ENCODE peak calls at places on chromosomes 2 and 18, in six cellular contexts. One of them, this sample, is unnamed.

GRCh38 chr2:100877555-100877954 is 57.6 kb downstream of the NPAS2 start:
- DNase-seq in OCI-LY7: no peak
- DNase-seq in neuronal stem cell: no peak
- DNase-seq in IMR-90: peak; percentile 63
- DNase-seq in endothelial cell of umbilical vein: peak; percentile 48
- DNase-seq in GM12878: no peak
- DNase-seq in this sample: peak; percentile 47

GRCh38 chr2:205139822-205140612 is 542.3 kb upstream of the NRP2 start:
- DNase-seq in OCI-LY7: no peak
- DNase-seq in IMR-90: no peak
- DNase-seq in neuronal stem cell: peak; percentile 3
- DNase-seq in GM12878: no peak
- DNase-seq in endothelial cell of umbilical vein: peak; percentile 99
- DNase-seq in this sample: no peak

GRCh38 chr18:57630759-57631660 is 9.4 kb upstream of the NARS1 start:
- DNase-seq in endothelial cell of umbilical vein: no peak
- DNase-seq in OCI-LY7: peak; percentile 76
- DNase-seq in GM12878: peak; percentile 44
- DNase-seq in IMR-90: no peak
- DNase-seq in neuronal stem cell: no peak
- DNase-seq in this sample: peak; percentile 18

GRCh38 chr2:179478771-179479170 is 214.1 kb upstream of the SESTD1 start:
- DNase-seq in OCI-LY7: no peak
- DNase-seq in GM12878: no peak
- DNase-seq in endothelial cell of umbilical vein: peak; percentile 12
- DNase-seq in IMR-90: no peak
- DNase-seq in neuronal stem cell: no peak
- DNase-seq in this sample: no peak

GRCh38 chr2:236166781-236167296 is 1.3 kb downstream of the GBX2 start:
- DNase-seq in endothelial cell of umbilical vein: peak; percentile 27
- DNase-seq in IMR-90: no peak
- DNase-seq in GM12878: no peak
- DNase-seq in neuronal stem cell: no peak
- DNase-seq in OCI-LY7: no peak
- DNase-seq in this sample: no peak

GRCh38 chr2:74850816-74851566 is 17.1 kb downstream of the HK2 start:
- DNase-seq in IMR-90: peak; percentile 59
- DNase-seq in endothelial cell of umbilical vein: no peak
- DNase-seq in neuronal stem cell: no peak
- DNase-seq in GM12878: no peak
- DNase-seq in OCI-LY7: no peak
- DNase-seq in this sample: peak; percentile 81

GRCh38 chr18:7568426-7568825 is 1.3 kb downstream of the PTPRM start:
- DNase-seq in endothelial cell of umbilical vein: peak; percentile 42
- DNase-seq in OCI-LY7: no peak
- DNase-seq in IMR-90: peak; percentile 20
- DNase-seq in GM12878: no peak
- DNase-seq in neuronal stem cell: no peak
- DNase-seq in this sample: peak; percentile 25

GRCh38 chr2:9360701-9361100 is 62.6 kb downstream of the ITGB1BP1 start:
- DNase-seq in OCI-LY7: no peak
- DNase-seq in GM12878: no peak
- DNase-seq in IMR-90: no peak
- DNase-seq in neuronal stem cell: no peak
- DNase-seq in endothelial cell of umbilical vein: no peak
- DNase-seq in this sample: no peak

GRCh38 chr2:24871852-24872323 is 48.1 kb downstream of the ADCY3 start:
- DNase-seq in neuronal stem cell: no peak
- DNase-seq in GM12878: no peak
- DNase-seq in OCI-LY7: no peak
- DNase-seq in endothelial cell of umbilical vein: no peak
- DNase-seq in IMR-90: peak; percentile 54
- DNase-seq in this sample: no peak

GRCh38 chr2:172279843-172280242 is 147.5 kb upstream of the ITGA6 start:
- DNase-seq in GM12878: no peak
- DNase-seq in endothelial cell of umbilical vein: no peak
- DNase-seq in IMR-90: no peak
- DNase-seq in OCI-LY7: no peak
- DNase-seq in neuronal stem cell: no peak
- DNase-seq in this sample: no peak

GRCh38 chr2:109005686-109006204 is 16.7 kb upstream of the EDAR start:
- DNase-seq in OCI-LY7: no peak
- DNase-seq in endothelial cell of umbilical vein: no peak
- DNase-seq in IMR-90: no peak
- DNase-seq in neuronal stem cell: no peak
- DNase-seq in GM12878: no peak
- DNase-seq in this sample: peak; percentile 46

GRCh38 chr2:225773143-225773542 is 373.6 kb downstream of the NYAP2 start:
- DNase-seq in endothelial cell of umbilical vein: no peak
- DNase-seq in neuronal stem cell: no peak
- DNase-seq in IMR-90: no peak
- DNase-seq in GM12878: no peak
- DNase-seq in OCI-LY7: no peak
- DNase-seq in this sample: no peak

DNA sequence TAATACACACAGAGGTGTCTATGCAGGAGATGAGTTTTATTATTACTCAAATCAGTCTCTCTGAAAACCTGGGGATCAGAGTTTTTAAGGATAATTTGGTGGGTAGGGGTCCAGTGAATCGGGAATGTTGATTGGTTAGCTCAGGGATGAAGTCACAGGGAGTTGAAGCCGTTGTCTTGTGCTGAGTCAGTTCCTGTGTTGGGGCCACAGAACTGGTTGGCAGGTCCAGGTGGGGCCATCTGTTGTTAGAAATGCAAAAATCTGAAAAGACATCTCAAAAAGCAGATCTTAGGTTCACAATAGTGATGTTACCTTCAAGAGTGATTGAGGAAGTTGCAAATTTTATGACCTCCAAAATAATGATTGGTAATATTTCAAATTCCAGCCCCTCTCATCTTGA is 86.9 kb downstream of the VSNL1 start:
- DNase-seq in GM12878: no peak
- DNase-seq in endothelial cell of umbilical vein: no peak
- DNase-seq in OCI-LY7: no peak
- DNase-seq in IMR-90: no peak
- DNase-seq in neuronal stem cell: no peak
- DNase-seq in this sample: no peak
- H3K4me2 ChIP-seq in GM12878: no peak overlapping the region
- H3K4me2 ChIP-seq in endothelial cell of umbilical vein: no peak overlapping the region
- H3K4me2 ChIP-seq in OCI-LY7: no peak overlapping the region
- H3K4me2 ChIP-seq in IMR-90: no peak overlapping the region
- H3K4me2 ChIP-seq in neuronal stem cell: no peak overlapping the region
- H3K4me2 ChIP-seq in this sample: peak overlapping the region; percentile 38

GRCh38 chr2:57371186-57371585 is 675.4 kb upstream of the VRK2 start:
- DNase-seq in endothelial cell of umbilical vein: no peak
- DNase-seq in neuronal stem cell: no peak
- DNase-seq in IMR-90: no peak
- DNase-seq in GM12878: no peak
- DNase-seq in OCI-LY7: no peak
- DNase-seq in this sample: peak; percentile 1
- H3K4me2 ChIP-seq in endothelial cell of umbilical vein: no peak overlapping the region
- H3K4me2 ChIP-seq in neuronal stem cell: no peak overlapping the region
- H3K4me2 ChIP-seq in IMR-90: no peak overlapping the region
- H3K4me2 ChIP-seq in GM12878: no peak overlapping the region
- H3K4me2 ChIP-seq in OCI-LY7: no peak overlapping the region
- H3K4me2 ChIP-seq in this sample: no peak overlapping the region

DNA sequence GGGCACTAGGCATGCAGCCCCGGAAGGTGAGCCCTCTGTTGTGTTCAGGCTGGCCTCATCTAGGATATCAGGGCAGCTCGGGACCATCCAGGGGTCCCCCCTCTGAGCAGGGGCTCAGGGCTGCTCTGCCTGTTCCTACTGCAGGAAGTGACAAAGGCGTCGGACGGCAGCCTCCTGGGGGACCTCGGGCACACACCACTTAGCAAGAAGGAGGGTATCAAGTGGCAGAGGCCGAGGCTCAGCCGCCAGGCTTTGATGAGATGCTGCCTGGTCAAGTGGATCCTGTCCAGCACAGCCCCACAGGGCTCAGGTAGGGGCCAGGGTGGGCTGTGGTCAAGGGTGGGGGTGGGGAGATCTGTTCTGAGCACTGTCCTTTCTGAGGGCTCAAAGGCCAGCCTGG is 13.1 kb downstream of the KCNIP3 start:
- DNase-seq in IMR-90: no peak
- DNase-seq in neuronal stem cell: no peak
- DNase-seq in OCI-LY7: no peak
- DNase-seq in GM12878: no peak
- DNase-seq in endothelial cell of umbilical vein: no peak
- DNase-seq in this sample: no peak
- H3K4me2 ChIP-seq in IMR-90: no peak overlapping the region
- H3K4me2 ChIP-seq in neuronal stem cell: no peak overlapping the region
- H3K4me2 ChIP-seq in OCI-LY7: no peak overlapping the region
- H3K4me2 ChIP-seq in GM12878: no peak overlapping the region
- H3K4me2 ChIP-seq in endothelial cell of umbilical vein: no peak overlapping the region
- H3K4me2 ChIP-seq in this sample: no peak overlapping the region

DNA sequence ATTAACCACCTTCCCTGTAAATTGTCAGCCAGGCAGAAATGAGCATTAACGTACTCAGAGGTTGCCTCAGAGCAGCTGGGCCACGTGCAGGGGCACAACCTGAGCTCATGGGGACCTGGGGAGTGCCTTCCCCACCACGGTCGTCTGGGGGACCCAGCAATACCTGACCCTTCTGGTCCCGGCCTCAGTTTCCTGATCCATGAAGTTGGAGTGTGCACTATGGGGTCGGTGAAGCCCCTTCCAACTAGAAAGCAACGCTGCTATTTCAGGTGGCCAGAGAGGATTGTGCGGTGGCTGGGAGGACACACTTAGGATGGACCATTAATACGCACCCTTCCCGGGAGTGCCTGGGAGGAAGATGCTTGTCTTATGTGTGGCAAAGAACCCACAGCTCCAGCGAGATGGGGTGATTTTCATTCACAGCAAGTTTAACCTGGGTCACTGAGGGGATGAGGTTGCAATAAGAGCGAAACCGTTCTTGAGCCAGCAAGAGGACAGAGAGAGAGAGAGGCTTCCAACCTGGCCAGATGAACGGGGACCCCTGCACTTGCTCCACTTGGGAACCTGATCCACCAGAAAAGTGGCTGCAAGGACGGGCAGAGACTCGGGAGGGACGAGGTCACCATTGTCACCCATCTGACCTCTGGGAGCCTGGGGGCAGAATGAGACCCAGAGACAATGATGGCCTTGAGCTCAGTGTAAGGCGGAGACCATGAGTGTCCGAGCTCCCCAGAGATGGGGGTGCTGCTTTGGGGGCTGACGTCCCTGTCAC is 36.2 kb downstream of the NGEF start:
- DNase-seq in OCI-LY7: no peak
- DNase-seq in GM12878: no peak
- DNase-seq in neuronal stem cell: no peak
- DNase-seq in endothelial cell of umbilical vein: no peak
- DNase-seq in IMR-90: no peak
- DNase-seq in this sample: no peak
- H3K4me2 ChIP-seq in OCI-LY7: no peak overlapping the region
- H3K4me2 ChIP-seq in GM12878: no peak overlapping the region
- H3K4me2 ChIP-seq in neuronal stem cell: no peak overlapping the region
- H3K4me2 ChIP-seq in endothelial cell of umbilical vein: no peak overlapping the region
- H3K4me2 ChIP-seq in IMR-90: no peak overlapping the region
- H3K4me2 ChIP-seq in this sample: no peak overlapping the region

DNA sequence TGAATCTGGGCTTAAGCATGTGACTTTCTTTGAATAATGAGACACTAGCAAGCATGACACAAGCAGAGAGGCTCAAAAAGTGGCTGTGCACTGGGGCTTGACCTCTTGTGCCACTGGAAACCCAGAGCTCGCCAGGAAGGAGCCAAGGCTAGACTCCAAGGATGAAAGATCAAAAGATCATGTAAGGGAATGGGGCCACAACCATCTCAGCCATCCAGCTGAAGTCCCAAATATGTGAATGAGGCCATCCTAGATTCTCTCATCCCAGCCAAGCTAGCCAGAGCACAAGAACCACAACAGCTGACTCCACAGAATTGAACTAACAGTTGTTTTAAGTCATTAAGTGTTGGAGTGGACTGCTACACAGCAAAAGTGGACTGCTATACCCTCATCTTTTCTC is 288.1 kb downstream of the CCDC178 start:
- DNase-seq in OCI-LY7: no peak
- DNase-seq in IMR-90: no peak
- DNase-seq in GM12878: no peak
- DNase-seq in neuronal stem cell: no peak
- DNase-seq in endothelial cell of umbilical vein: no peak
- DNase-seq in this sample: no peak
- H3K4me2 ChIP-seq in OCI-LY7: no peak overlapping the region
- H3K4me2 ChIP-seq in IMR-90: no peak overlapping the region
- H3K4me2 ChIP-seq in GM12878: no peak overlapping the region
- H3K4me2 ChIP-seq in neuronal stem cell: no peak overlapping the region
- H3K4me2 ChIP-seq in endothelial cell of umbilical vein: no peak overlapping the region
- H3K4me2 ChIP-seq in this sample: no peak overlapping the region

DNA sequence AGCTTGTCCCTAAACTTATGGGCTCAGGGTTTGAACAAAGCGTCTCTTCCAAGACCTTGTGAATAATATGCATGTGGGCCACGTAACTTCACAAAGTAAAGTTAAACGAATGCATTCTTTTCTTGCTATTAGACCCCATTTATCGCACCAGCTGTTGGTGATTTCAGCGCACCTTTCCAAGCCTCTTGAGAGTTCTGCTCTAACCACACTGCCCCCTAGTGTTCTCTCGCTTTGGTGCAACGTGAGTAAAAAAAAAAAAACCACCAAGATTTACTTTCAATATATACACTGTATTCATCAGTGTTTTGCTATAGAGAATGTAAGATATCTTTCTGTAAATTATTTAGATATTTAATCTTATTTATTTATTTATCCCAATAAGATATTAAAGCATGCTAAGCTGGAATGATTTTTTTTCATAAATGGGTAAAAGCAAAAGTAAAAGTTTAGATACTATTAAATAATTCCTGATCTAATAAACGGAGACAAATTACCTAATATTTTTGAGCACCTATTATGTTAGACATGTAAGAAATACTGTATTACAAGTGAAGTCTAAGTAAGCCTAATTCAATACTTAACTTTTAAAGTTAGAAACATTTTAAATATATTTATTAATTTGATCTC is 459.5 kb downstream of the DLGAP1 start:
- DNase-seq in endothelial cell of umbilical vein: peak; percentile 78
- DNase-seq in GM12878: peak; percentile 38
- DNase-seq in IMR-90: peak; percentile 82
- DNase-seq in neuronal stem cell: peak; percentile 68
- DNase-seq in OCI-LY7: peak; percentile 85
- DNase-seq in this sample: peak; percentile 39
- H3K4me2 ChIP-seq in endothelial cell of umbilical vein: no peak overlapping the region
- H3K4me2 ChIP-seq in GM12878: no peak overlapping the region
- H3K4me2 ChIP-seq in IMR-90: peak overlapping the region; percentile 14
- H3K4me2 ChIP-seq in neuronal stem cell: no peak overlapping the region
- H3K4me2 ChIP-seq in OCI-LY7: peak overlapping the region; percentile 31
- H3K4me2 ChIP-seq in this sample: peak overlapping the region; percentile 30

This sample was measured in astrocyte.